ENCODE peak calls at places on chromosomes 2 and 18, in six cellular contexts. Q is prostate gland, P is IMR-90, J is uterus, V is adrenal gland, W is left lung. N is an unnamed sample. For H3K4me1, the result is how much of the 10 kb centered on the place peaks cover.

GRCh38 chr2:162086904-162087303 is 12.9 kb upstream of the DPP4 start:
- DNase-seq in Q (no peak), P (no peak), J (no peak), V (no peak), W (no peak), N (no peak)

GRCh38 chr2:219434718-219435525 is at the start of gene SPEG:
- DNase-seq in Q (no peak), P (no peak), J (peak), V (no peak), W (no peak), N (no peak)

GRCh38 chr2:59998324-59998723 is 555.1 kb downstream of the BCL11A start:
- DNase-seq in Q (no peak), P (no peak), J (no peak), V (no peak), W (no peak), N (no peak)

GRCh38 chr18:49249523-49249922 is 210.9 kb downstream of the DYM start:
- DNase-seq in Q (no peak), P (peak), J (no peak), V (no peak), W (no peak), N (no peak)

GRCh38 chr2:74373189-74373588 is 6.9 kb downstream of the DCTN1 start:
- DNase-seq in Q (no peak), P (no peak), J (peak), V (peak), W (peak), N (peak)

GRCh38 chr2:8692783-8693768 is 11.2 kb downstream of the ID2 start:
- DNase-seq in Q (no peak), P (no peak), J (no peak), V (peak), W (peak), N (peak)

GRCh38 chr2:7427293-7428060 is 510.3 kb downstream of the RNF144A start:
- DNase-seq in Q (no peak), P (peak), J (no peak), V (peak), W (no peak), N (no peak)

GRCh38 chr2:105052773-105053172 is 14.9 kb downstream of the MRPS9 start:
- DNase-seq in Q (no peak), P (no peak), J (no peak), V (peak), W (no peak), N (peak)

GRCh38 chr2:197191177-197191947 is 119.2 kb downstream of the ANKRD44 start:
- DNase-seq in Q (no peak), P (peak), J (no peak), V (no peak), W (no peak), N (no peak)

GRCh38 chr2:26168785-26169184 is 4.1 kb upstream of the GAREM2 start:
- DNase-seq in Q (no peak), P (no peak), J (no peak), V (no peak), W (no peak), N (no peak)

GRCh38 chr2:10332402-10333246 is 29.9 kb downstream of the HPCAL1 start:
- DNase-seq in Q (no peak), P (no peak), J (no peak), V (no peak), W (peak), N (no peak)

GRCh38 chr2:127091886-127092285 is 15.1 kb downstream of the BIN1 start:
- DNase-seq in Q (no peak), P (no peak), J (no peak), V (no peak), W (peak), N (peak)

GRCh38 chr18:58484989-58485962 is 143.6 kb downstream of the ALPK2 start:
- DNase-seq in Q (peak), P (no peak), J (no peak), V (peak), W (no peak), N (no peak)

GRCh38 chr18:63439334-63439733 is 17.1 kb upstream of the VPS4B start:
- DNase-seq in Q (peak), P (peak), J (peak), V (peak), W (no peak), N (no peak)

GRCh38 chr2:3771576-3771975 is 68.2 kb downstream of the DCDC2C start:
- DNase-seq in Q (no peak), P (no peak), J (no peak), V (no peak), W (no peak), N (no peak)

GRCh38 chr2:118750959-118751565 is 96.4 kb downstream of the EN1 start:
- DNase-seq in Q (no peak), P (no peak), J (no peak), V (no peak), W (no peak), N (no peak)

GRCh38 chr18:8608795-8609673 is at the start of gene RAB12:
- DNase-seq in Q (peak), P (peak), J (peak), V (peak), W (peak), N (peak)

GRCh38 chr18:61854578-61854977 is 38.2 kb downstream of the RNF152 start:
- DNase-seq in Q (no peak), P (peak), J (no peak), V (no peak), W (no peak), N (no peak)

DNA sequence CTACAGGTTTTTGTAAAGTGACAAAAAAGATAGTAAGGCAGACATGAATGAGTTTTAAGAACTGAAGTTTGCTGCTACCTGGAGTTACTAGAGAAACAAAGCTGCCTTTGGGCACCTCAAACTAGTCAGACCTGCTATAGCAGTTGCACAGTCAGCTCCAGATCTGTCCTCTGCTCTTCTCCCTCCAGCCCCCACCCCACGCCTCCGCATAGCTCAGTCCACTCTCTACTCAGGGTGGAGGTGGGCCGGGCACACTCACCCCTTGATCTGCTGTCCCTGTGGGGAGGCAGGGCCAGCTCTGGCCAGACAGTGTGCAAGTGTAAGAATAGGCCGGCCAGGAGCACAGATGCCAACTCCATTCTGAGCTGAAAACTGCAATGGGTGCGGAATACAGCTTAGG is 4.1 kb downstream of the SERTAD2 start:
- DNase-seq in Q (peak), P (no peak), J (no peak), V (peak), W (peak), N (no peak)
- H3K4me1 ChIP-seq in Q (under half), P (under half), J (under half), V (half or more), W (half or more), N (under half)

GRCh38 chr2:225493420-225494099 is 94.0 kb downstream of the NYAP2 start:
- DNase-seq in Q (no peak), P (no peak), J (no peak), V (no peak), W (no peak), N (no peak)

GRCh38 chr2:225484751-225485150 is 85.2 kb downstream of the NYAP2 start:
- DNase-seq in Q (no peak), P (no peak), J (no peak), V (no peak), W (no peak), N (no peak)

GRCh38 chr2:225488743-225489142 is 89.2 kb downstream of the NYAP2 start:
- DNase-seq in Q (no peak), P (no peak), J (no peak), V (no peak), W (no peak), N (no peak)

GRCh38 chr2:225486226-225486625 is 86.7 kb downstream of the NYAP2 start:
- DNase-seq in Q (no peak), P (no peak), J (no peak), V (no peak), W (no peak), N (no peak)

GRCh38 chr2:225487901-225488416 is 88.4 kb downstream of the NYAP2 start:
- DNase-seq in Q (no peak), P (no peak), J (no peak), V (no peak), W (no peak), N (no peak)
- H3K4me1 ChIP-seq in Q (under half), P (under half), J (under half), V (under half), W (under half), N (under half)

DNA sequence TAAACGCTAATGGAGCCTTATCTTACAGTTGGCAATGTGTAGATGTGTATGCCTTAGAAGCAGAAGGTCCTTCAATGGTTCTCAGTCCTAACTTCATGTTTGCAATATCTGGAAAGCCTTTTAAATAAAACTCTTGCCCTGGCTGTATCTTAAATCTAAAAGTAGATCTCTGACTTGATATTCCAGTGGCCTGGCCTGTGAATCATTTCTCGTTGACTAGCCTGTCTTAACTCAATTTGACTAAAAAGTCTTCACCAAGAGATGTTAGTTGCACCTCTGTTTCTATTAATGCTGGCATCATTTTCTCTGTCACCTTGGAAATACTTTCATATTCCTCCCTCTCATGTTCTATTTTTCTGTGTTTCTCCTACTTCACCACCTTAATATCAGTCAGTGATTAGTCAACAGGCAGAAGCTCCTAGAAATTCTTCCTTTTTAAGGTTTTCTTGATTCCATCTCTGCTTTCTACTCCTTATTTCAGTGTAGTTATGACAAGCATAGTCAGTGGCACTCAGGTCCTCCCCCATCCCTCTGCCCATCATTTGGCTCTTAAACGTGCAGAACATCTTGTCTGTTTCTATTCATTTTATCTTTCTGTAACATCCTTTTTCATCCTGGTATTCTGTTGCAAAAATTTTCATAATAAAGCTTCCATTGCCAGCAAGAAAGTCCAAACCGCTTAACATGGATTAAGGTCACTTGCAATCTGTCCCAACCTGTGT is 4.3 kb downstream of the ITGAV start:
- DNase-seq in Q (no peak), P (no peak), J (no peak), V (no peak), W (no peak), N (no peak)
- H3K4me1 ChIP-seq in Q (under half), P (under half), J (under half), V (half or more), W (half or more), N (under half)

GRCh38 chr2:37654932-37655331 is 16.5 kb downstream of the CDC42EP3 start:
- DNase-seq in Q (no peak), P (no peak), J (no peak), V (no peak), W (no peak), N (no peak)
- H3K4me1 ChIP-seq in Q (under half), P (half or more), J (under half), V (half or more), W (half or more), N (under half)

GRCh38 chr2:222160125-222160524 is 138.7 kb downstream of the PAX3 start:
- DNase-seq in Q (no peak), P (no peak), J (no peak), V (no peak), W (no peak), N (no peak)
- H3K4me1 ChIP-seq in Q (under half), P (under half), J (under half), V (under half), W (under half), N (under half)

DNA sequence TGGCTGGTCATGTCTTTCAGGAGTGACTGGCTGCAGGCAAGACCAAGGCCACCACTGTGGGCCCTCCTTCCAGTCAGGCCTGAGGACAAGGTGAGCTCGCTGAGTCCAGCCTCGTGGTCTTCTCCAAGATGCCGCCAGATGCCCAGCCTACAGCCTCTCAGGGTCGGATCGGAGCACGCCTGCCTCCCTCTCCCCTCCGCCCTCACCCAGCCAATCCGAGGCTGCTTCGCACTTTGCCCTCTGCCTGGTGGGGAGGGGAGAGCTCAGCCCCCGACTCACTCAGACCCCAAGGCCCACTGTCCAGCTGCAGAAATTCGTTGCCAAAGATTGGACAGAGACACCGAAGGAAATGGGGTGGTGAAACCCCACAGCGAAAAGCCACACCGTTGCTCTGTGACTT is 33.1 kb downstream of the ATOH8 start:
- DNase-seq in Q (no peak), P (no peak), J (no peak), V (no peak), W (no peak), N (no peak)
- H3K4me1 ChIP-seq in Q (under half), P (under half), J (under half), V (under half), W (under half), N (under half)

N was measured in right cardiac atrium.